ENCODE peak calls at places on chromosomes 1 and 21, in seven cellular contexts. One of them, this sample, is unnamed.

GRCh38 chr1:34427170-34427569 is 250.5 kb downstream of the C1orf94 start:
- DNase-seq in lung: no peak
- DNase-seq in Calu3: no peak
- DNase-seq in type B pancreatic cell: no peak
- DNase-seq in GM12864: no peak
- DNase-seq in fibroblast of lung: no peak
- DNase-seq in RWPE1: no peak
- DNase-seq in this sample: no peak

GRCh38 chr1:98121661-98122060 is 200.8 kb upstream of the DPYD start:
- DNase-seq in GM12864: no peak
- DNase-seq in type B pancreatic cell: no peak
- DNase-seq in lung: no peak
- DNase-seq in fibroblast of lung: peak
- DNase-seq in Calu3: no peak
- DNase-seq in RWPE1: no peak
- DNase-seq in this sample: no peak

GRCh38 chr1:212525479-212526110 is 83.0 kb upstream of the ATF3 start:
- DNase-seq in Calu3: no peak
- DNase-seq in RWPE1: peak
- DNase-seq in fibroblast of lung: peak
- DNase-seq in type B pancreatic cell: no peak
- DNase-seq in lung: no peak
- DNase-seq in GM12864: no peak
- DNase-seq in this sample: peak

GRCh38 chr1:204084247-204084772 is 11.4 kb downstream of the SOX13 start:
- DNase-seq in fibroblast of lung: no peak
- DNase-seq in RWPE1: no peak
- DNase-seq in GM12864: no peak
- DNase-seq in lung: peak
- DNase-seq in type B pancreatic cell: no peak
- DNase-seq in Calu3: peak
- DNase-seq in this sample: no peak

GRCh38 chr1:21963477-21964217 is 13.2 kb upstream of the CELA3B start:
- DNase-seq in RWPE1: peak
- DNase-seq in Calu3: peak
- DNase-seq in GM12864: peak
- DNase-seq in fibroblast of lung: peak
- DNase-seq in lung: peak
- DNase-seq in type B pancreatic cell: peak
- DNase-seq in this sample: peak

GRCh38 chr1:107867892-107868291 is 97.1 kb downstream of the VAV3 start:
- DNase-seq in lung: no peak
- DNase-seq in RWPE1: no peak
- DNase-seq in type B pancreatic cell: no peak
- DNase-seq in fibroblast of lung: no peak
- DNase-seq in GM12864: no peak
- DNase-seq in Calu3: no peak
- DNase-seq in this sample: no peak

GRCh38 chr21:24955275-24955961 is 651.9 kb downstream of the MRPL39 start:
- DNase-seq in type B pancreatic cell: no peak
- DNase-seq in fibroblast of lung: no peak
- DNase-seq in GM12864: peak
- DNase-seq in RWPE1: no peak
- DNase-seq in lung: no peak
- DNase-seq in Calu3: no peak
- DNase-seq in this sample: no peak

GRCh38 chr1:39995973-39996393 is 41.0 kb downstream of the MFSD2A start:
- DNase-seq in Calu3: no peak
- DNase-seq in type B pancreatic cell: no peak
- DNase-seq in lung: no peak
- DNase-seq in RWPE1: no peak
- DNase-seq in GM12864: peak
- DNase-seq in fibroblast of lung: no peak
- DNase-seq in this sample: no peak

GRCh38 chr1:185066181-185066580 is 20.8 kb downstream of the RNF2 start:
- DNase-seq in lung: no peak
- DNase-seq in GM12864: no peak
- DNase-seq in RWPE1: no peak
- DNase-seq in Calu3: no peak
- DNase-seq in fibroblast of lung: no peak
- DNase-seq in type B pancreatic cell: no peak
- DNase-seq in this sample: no peak

GRCh38 chr1:155481761-155482160 is 80.8 kb downstream of the ASH1L start:
- DNase-seq in lung: no peak
- DNase-seq in GM12864: no peak
- DNase-seq in type B pancreatic cell: no peak
- DNase-seq in Calu3: no peak
- DNase-seq in RWPE1: no peak
- DNase-seq in fibroblast of lung: peak
- DNase-seq in this sample: no peak

GRCh38 chr1:214425723-214426419 is 125.5 kb downstream of the PTPN14 start:
- DNase-seq in GM12864: no peak
- DNase-seq in type B pancreatic cell: no peak
- DNase-seq in lung: no peak
- DNase-seq in Calu3: no peak
- DNase-seq in fibroblast of lung: peak
- DNase-seq in RWPE1: no peak
- DNase-seq in this sample: no peak

GRCh38 chr1:119635801-119636390 is 12.2 kb downstream of the ZNF697 start:
- DNase-seq in Calu3: no peak
- DNase-seq in fibroblast of lung: peak
- DNase-seq in GM12864: peak
- DNase-seq in RWPE1: no peak
- DNase-seq in lung: no peak
- DNase-seq in type B pancreatic cell: no peak
- DNase-seq in this sample: peak

GRCh38 chr21:22044431-22044830 is 1046.2 kb downstream of the NCAM2 start:
- DNase-seq in lung: no peak
- DNase-seq in fibroblast of lung: no peak
- DNase-seq in RWPE1: no peak
- DNase-seq in GM12864: no peak
- DNase-seq in type B pancreatic cell: no peak
- DNase-seq in Calu3: no peak
- DNase-seq in this sample: no peak

GRCh38 chr1:147720557-147720956 is 39.8 kb downstream of the GJA5 start:
- DNase-seq in RWPE1: no peak
- DNase-seq in GM12864: no peak
- DNase-seq in type B pancreatic cell: no peak
- DNase-seq in lung: no peak
- DNase-seq in Calu3: no peak
- DNase-seq in fibroblast of lung: no peak
- DNase-seq in this sample: no peak

GRCh38 chr1:218299416-218299815 is 14.3 kb downstream of the RRP15 start:
- DNase-seq in lung: no peak
- DNase-seq in GM12864: no peak
- DNase-seq in Calu3: no peak
- DNase-seq in RWPE1: peak
- DNase-seq in type B pancreatic cell: no peak
- DNase-seq in fibroblast of lung: peak
- DNase-seq in this sample: peak

GRCh38 chr1:53529555-53529954 is 70.4 kb downstream of the DMRTB1 start:
- DNase-seq in fibroblast of lung: no peak
- DNase-seq in Calu3: no peak
- DNase-seq in GM12864: no peak
- DNase-seq in type B pancreatic cell: no peak
- DNase-seq in lung: no peak
- DNase-seq in RWPE1: no peak
- DNase-seq in this sample: no peak

GRCh38 chr1:34874581-34874980 is 15.0 kb upstream of the SMIM12 start:
- DNase-seq in fibroblast of lung: no peak
- DNase-seq in Calu3: no peak
- DNase-seq in type B pancreatic cell: no peak
- DNase-seq in lung: no peak
- DNase-seq in RWPE1: no peak
- DNase-seq in GM12864: no peak
- DNase-seq in this sample: no peak

GRCh38 chr1:172533511-172534116 is 664 bp downstream of the SUCO start:
- DNase-seq in fibroblast of lung: peak
- DNase-seq in type B pancreatic cell: no peak
- DNase-seq in lung: peak
- DNase-seq in RWPE1: peak
- DNase-seq in GM12864: no peak
- DNase-seq in Calu3: no peak
- DNase-seq in this sample: peak

GRCh38 chr1:2314297-2314802 is 77.0 kb downstream of the MORN1 start:
- DNase-seq in GM12864: no peak
- DNase-seq in Calu3: peak
- DNase-seq in type B pancreatic cell: peak
- DNase-seq in lung: peak
- DNase-seq in RWPE1: peak
- DNase-seq in fibroblast of lung: peak
- DNase-seq in this sample: no peak

GRCh38 chr21:29334717-29335428 is 36.2 kb downstream of the BACH1 start:
- DNase-seq in Calu3: no peak
- DNase-seq in lung: no peak
- DNase-seq in type B pancreatic cell: no peak
- DNase-seq in GM12864: no peak
- DNase-seq in fibroblast of lung: peak
- DNase-seq in RWPE1: no peak
- DNase-seq in this sample: no peak

GRCh38 chr1:170513138-170513537 is 18.8 kb upstream of the GORAB start:
- DNase-seq in GM12864: no peak
- DNase-seq in fibroblast of lung: no peak
- DNase-seq in Calu3: no peak
- DNase-seq in type B pancreatic cell: no peak
- DNase-seq in lung: no peak
- DNase-seq in RWPE1: no peak
- DNase-seq in this sample: no peak
- TF ChIP-seq CTCF in GM12864: no peak
- TF ChIP-seq CTCF in fibroblast of lung: no peak
- TF ChIP-seq CTCF in Calu3: no peak
- TF ChIP-seq CTCF in type B pancreatic cell: no peak
- TF ChIP-seq CTCF in lung: no peak
- TF ChIP-seq CTCF in RWPE1: no peak
- TF ChIP-seq CTCF in this sample: no peak

GRCh38 chr1:206470692-206471414 is 577 bp downstream of the IKBKE start:
- DNase-seq in RWPE1: peak
- DNase-seq in type B pancreatic cell: no peak
- DNase-seq in lung: no peak
- DNase-seq in GM12864: no peak
- DNase-seq in fibroblast of lung: peak
- DNase-seq in Calu3: peak
- DNase-seq in this sample: no peak
- TF ChIP-seq CTCF in RWPE1: no peak
- TF ChIP-seq CTCF in type B pancreatic cell: peak
- TF ChIP-seq CTCF in lung: no peak
- TF ChIP-seq CTCF in GM12864: peak
- TF ChIP-seq CTCF in fibroblast of lung: no peak
- TF ChIP-seq CTCF in Calu3: peak
- TF ChIP-seq CTCF in this sample: no peak

GRCh38 chr1:58779837-58780585 is 3.8 kb downstream of the JUN start:
- DNase-seq in GM12864: no peak
- DNase-seq in Calu3: peak
- DNase-seq in fibroblast of lung: peak
- DNase-seq in type B pancreatic cell: no peak
- DNase-seq in lung: peak
- DNase-seq in RWPE1: no peak
- DNase-seq in this sample: peak

GRCh38 chr1:58780586-58781452 is 3.0 kb downstream of the JUN start:
- DNase-seq in RWPE1: no peak
- DNase-seq in lung: no peak
- DNase-seq in Calu3: peak
- DNase-seq in type B pancreatic cell: no peak
- DNase-seq in GM12864: no peak
- DNase-seq in fibroblast of lung: peak
- DNase-seq in this sample: peak

GRCh38 chr1:58782308-58783089 is 1.3 kb downstream of the JUN start:
- DNase-seq in fibroblast of lung: peak
- DNase-seq in type B pancreatic cell: peak
- DNase-seq in Calu3: peak
- DNase-seq in GM12864: no peak
- DNase-seq in RWPE1: no peak
- DNase-seq in lung: peak
- DNase-seq in this sample: no peak

GRCh38 chr1:58783090-58783992 is 506 bp downstream of the JUN start:
- DNase-seq in fibroblast of lung: peak
- DNase-seq in Calu3: peak
- DNase-seq in lung: peak
- DNase-seq in GM12864: no peak
- DNase-seq in type B pancreatic cell: peak
- DNase-seq in RWPE1: no peak
- DNase-seq in this sample: peak

DNA sequence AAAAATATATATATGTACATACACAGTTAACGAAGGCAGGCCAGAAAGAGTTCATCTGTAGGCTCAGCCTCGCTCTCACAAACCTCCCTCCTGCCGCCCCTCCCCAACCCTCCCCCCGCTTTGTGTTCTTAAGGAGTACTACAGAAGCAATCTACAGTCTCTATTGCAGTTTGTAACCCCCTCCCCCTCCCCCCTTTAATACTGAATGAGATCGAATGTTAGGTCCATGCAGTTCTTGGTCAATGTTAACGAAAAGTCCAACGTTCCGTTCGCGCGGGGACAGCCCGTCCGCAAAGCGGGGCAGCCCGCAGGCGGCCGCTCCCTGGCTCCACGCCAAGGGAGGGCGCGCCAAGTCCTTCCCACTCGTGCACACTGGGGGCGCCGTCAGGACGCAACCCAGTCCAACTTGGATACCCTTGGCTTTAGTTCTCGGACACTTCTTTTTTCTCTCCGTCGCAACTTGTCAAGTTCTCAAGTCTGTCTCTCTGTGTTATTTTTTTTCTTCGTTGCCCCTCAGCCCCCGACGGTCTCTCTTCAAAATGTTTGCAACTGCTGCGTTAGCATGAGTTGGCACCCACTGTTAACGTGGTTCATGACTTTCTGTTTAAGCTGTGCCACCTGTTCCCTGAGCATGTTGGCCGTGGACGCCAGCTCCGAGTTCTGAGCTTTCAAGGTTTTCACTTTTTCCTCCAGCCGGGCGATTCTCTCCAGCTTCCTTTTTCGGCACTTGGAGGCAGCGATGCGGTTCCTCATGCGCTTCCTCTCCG is 2.1 kb downstream of the JUN start:
- DNase-seq in lung: peak
- DNase-seq in Calu3: peak
- DNase-seq in RWPE1: no peak
- DNase-seq in GM12864: no peak
- DNase-seq in fibroblast of lung: peak
- DNase-seq in type B pancreatic cell: peak
- DNase-seq in this sample: peak
- TF ChIP-seq CTCF in lung: no peak
- TF ChIP-seq CTCF in Calu3: peak
- TF ChIP-seq CTCF in RWPE1: peak
- TF ChIP-seq CTCF in GM12864: peak
- TF ChIP-seq CTCF in fibroblast of lung: peak
- TF ChIP-seq CTCF in type B pancreatic cell: peak
- TF ChIP-seq CTCF in this sample: peak

DNA sequence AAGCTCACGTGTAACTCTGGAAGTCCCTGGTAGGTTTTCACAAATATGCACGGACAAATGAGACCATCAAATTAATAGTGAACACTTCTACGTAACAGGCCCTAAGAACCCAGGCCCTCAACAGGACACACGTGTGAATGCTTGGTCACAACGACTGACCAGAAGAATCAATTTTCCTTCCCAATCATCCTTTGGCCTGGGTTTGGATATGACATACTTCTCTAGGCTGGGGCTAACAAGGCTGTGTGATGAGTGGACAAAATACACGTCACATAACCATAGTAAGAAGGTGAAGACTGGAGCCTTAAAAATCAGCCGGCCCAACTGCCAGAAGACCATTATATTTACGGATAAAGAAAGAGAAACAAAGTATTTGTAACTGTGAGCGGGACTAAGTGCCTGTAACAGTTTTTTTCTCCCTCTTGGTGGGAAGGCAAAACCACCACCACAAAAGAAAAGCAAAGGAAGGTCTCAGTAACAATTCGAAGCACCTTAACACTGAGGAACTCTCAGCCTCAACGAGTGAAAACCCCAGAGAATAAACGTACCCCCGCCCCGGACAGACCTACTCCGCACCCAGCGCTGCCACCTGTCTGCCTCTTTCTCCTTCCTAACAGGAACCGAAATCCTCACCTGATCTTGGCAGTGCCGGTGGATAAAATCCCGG is 450 bp downstream of the SDE2 start:
- DNase-seq in lung: no peak
- DNase-seq in GM12864: no peak
- DNase-seq in type B pancreatic cell: no peak
- DNase-seq in RWPE1: peak
- DNase-seq in fibroblast of lung: peak
- DNase-seq in Calu3: no peak
- DNase-seq in this sample: peak
- TF ChIP-seq CTCF in lung: no peak
- TF ChIP-seq CTCF in GM12864: no peak
- TF ChIP-seq CTCF in type B pancreatic cell: no peak
- TF ChIP-seq CTCF in RWPE1: no peak
- TF ChIP-seq CTCF in fibroblast of lung: no peak
- TF ChIP-seq CTCF in Calu3: no peak
- TF ChIP-seq CTCF in this sample: no peak

This sample was measured in foreskin keratinocyte.